ENCODE peak calls at places on chromosomes 6 and 20, in seven cellular contexts. X is adrenal gland, I is GM12891, B is lower leg skin, M is K562, R is tibial nerve, L is esophagus squamous epithelium. Z is an unnamed sample.

GRCh38 chr6:28693033-28693750 is 167.5 kb downstream of the GPX5 start:
- DNase-seq in X (no peak), B (no peak), R (no peak), I (no peak), L (no peak), M (no peak), Z (no peak)

GRCh38 chr6:28940859-28941680 is 17.3 kb upstream of the TRIM27 start:
- DNase-seq in X (peak), I (no peak), L (no peak), B (peak), R (peak), M (peak), Z (no peak)

GRCh38 chr6:119830494-119831295 is 481.1 kb upstream of the MAN1A1 start:
- DNase-seq in I (no peak), R (no peak), B (no peak), L (no peak), X (no peak), M (peak), Z (no peak)

GRCh38 chr20:33839591-33839990 is 28.4 kb downstream of the CHMP4B start:
- DNase-seq in B (no peak), M (peak), L (no peak), R (no peak), X (peak), I (no peak), Z (no peak)

GRCh38 chr20:21554985-21555384 is 41.1 kb upstream of the NKX2-2 start:
- DNase-seq in R (no peak), B (peak), X (no peak), L (no peak), I (no peak), M (no peak), Z (no peak)

GRCh38 chr6:111844376-111844775 is 28.9 kb downstream of the FYN start:
- DNase-seq in X (no peak), B (no peak), I (no peak), M (no peak), R (no peak), L (no peak), Z (no peak)

GRCh38 chr20:38181971-38182370 is 16.9 kb upstream of the TGM2 start:
- DNase-seq in R (no peak), X (no peak), B (no peak), M (no peak), L (no peak), I (no peak), Z (no peak)

GRCh38 chr20:23331951-23332350 is 18.6 kb upstream of the NXT1 start:
- DNase-seq in X (no peak), M (peak), L (no peak), I (no peak), B (no peak), R (no peak), Z (no peak)

GRCh38 chr20:1274485-1275313 is 8.6 kb downstream of the SNPH start:
- DNase-seq in X (no peak), R (no peak), L (no peak), I (no peak), B (no peak), M (peak), Z (no peak)

GRCh38 chr6:114342826-114343781 is at the start of gene HS3ST5:
- DNase-seq in R (no peak), L (no peak), X (no peak), B (no peak), I (no peak), M (peak), Z (peak)

GRCh38 chr6:53793318-53793975 is 1.4 kb upstream of the LRRC1 start:
- DNase-seq in R (no peak), B (no peak), I (no peak), X (peak), M (no peak), L (no peak), Z (peak)

GRCh38 chr20:59149678-59150504 is 13.7 kb upstream of the ZNF831 start:
- DNase-seq in L (no peak), X (no peak), R (no peak), M (no peak), I (peak), B (peak), Z (no peak)

GRCh38 chr20:2750343-2751251 is 49.8 kb downstream of the CPXM1 start:
- DNase-seq in B (peak), R (no peak), M (peak), X (peak), L (no peak), I (no peak), Z (no peak)

GRCh38 chr20:16241911-16242310 is 331.3 kb downstream of the KIF16B start:
- DNase-seq in I (no peak), L (no peak), B (no peak), X (no peak), R (no peak), M (no peak), Z (no peak)

GRCh38 chr6:96074006-96074405 is 58.2 kb downstream of the FUT9 start:
- DNase-seq in L (no peak), I (no peak), B (no peak), R (no peak), X (no peak), M (no peak), Z (no peak)

GRCh38 chr6:39243809-39244208 is 14.5 kb upstream of the KCNK5 start:
- DNase-seq in M (no peak), R (peak), B (peak), L (no peak), X (peak), I (no peak), Z (no peak)

GRCh38 chr6:43993881-43994523 is 133.2 kb downstream of the MRPL14 start:
- DNase-seq in B (no peak), L (no peak), I (no peak), R (no peak), M (no peak), X (no peak), Z (no peak)

GRCh38 chr6:44626608-44627007 is 239.1 kb downstream of the CDC5L start:
- DNase-seq in X (no peak), M (no peak), L (no peak), R (no peak), B (no peak), I (no peak), Z (no peak)

GRCh38 chr6:43442935-43443334 is 12.4 kb downstream of the DLK2 start:
- DNase-seq in I (no peak), B (no peak), X (no peak), L (no peak), M (no peak), R (no peak), Z (no peak)

GRCh38 chr6:165884813-165885765 is 222.0 kb upstream of the PDE10A start:
- DNase-seq in L (no peak), I (peak), B (peak), R (peak), M (peak), X (peak), Z (peak)

GRCh38 chr20:2829376-2829775 is 11.1 kb downstream of the PCED1A start:
- DNase-seq in L (no peak), X (no peak), M (no peak), R (no peak), B (peak), I (no peak), Z (no peak)

GRCh38 chr6:166145751-166146150 is 21.9 kb downstream of the TBXT start:
- DNase-seq in L (no peak), B (no peak), R (no peak), I (no peak), X (no peak), M (no peak), Z (no peak)

GRCh38 chr6:53603381-53604121 is 58.6 kb upstream of the GCLC start:
- DNase-seq in B (no peak), M (no peak), R (no peak), L (no peak), X (peak), I (no peak), Z (no peak)

GRCh38 chr6:106692112-106692822 is 62.9 kb downstream of the QRSL1 start:
- DNase-seq in I (no peak), L (no peak), R (no peak), X (peak), B (no peak), M (no peak), Z (peak)

GRCh38 chr6:44542401-44543116 is 155.1 kb downstream of the CDC5L start:
- DNase-seq in M (no peak), I (no peak), B (peak), R (no peak), L (no peak), X (peak), Z (no peak)

GRCh38 chr20:57198359-57199072 is 67.9 kb downstream of the BMP7 start:
- DNase-seq in X (no peak), B (no peak), M (no peak), I (no peak), R (no peak), L (no peak), Z (peak)

GRCh38 chr6:151075527-151075926 is 164.2 kb upstream of the AKAP12 start:
- DNase-seq in M (no peak), L (no peak), I (no peak), X (no peak), R (no peak), B (no peak), Z (no peak)

GRCh38 chr20:4483481-4483880 is 238.2 kb upstream of the PRND start:
- DNase-seq in M (no peak), L (no peak), R (no peak), B (no peak), I (no peak), X (no peak), Z (no peak)

GRCh38 chr6:45376310-45377040 is 1.3 kb downstream of the SUPT3H start:
- DNase-seq in B (no peak), R (no peak), X (no peak), M (peak), I (no peak), L (no peak), Z (no peak)

GRCh38 chr6:161031721-161032495 is 40.3 kb downstream of the MAP3K4 start:
- DNase-seq in B (no peak), X (no peak), I (no peak), R (no peak), M (no peak), L (no peak), Z (no peak)

GRCh38 chr6:67594366-67594765 is 1040.7 kb upstream of the ADGRB3 start:
- DNase-seq in X (no peak), B (no peak), R (no peak), M (no peak), L (no peak), I (no peak), Z (no peak)

GRCh38 chr20:48419173-48419572 is 408.6 kb downstream of the PREX1 start:
- DNase-seq in B (no peak), M (no peak), L (no peak), R (no peak), X (no peak), I (no peak), Z (no peak)

GRCh38 chr20:43565758-43566104 is 6.9 kb downstream of the SGK2 start:
- DNase-seq in M (no peak), I (no peak), B (no peak), R (no peak), L (no peak), X (no peak), Z (no peak)

GRCh38 chr6:42131531-42131930 is 10.9 kb downstream of the C6orf132 start:
- DNase-seq in I (no peak), M (peak), L (no peak), R (no peak), B (no peak), X (no peak), Z (peak)

GRCh38 chr6:110195639-110196038 is 15.4 kb downstream of the CDC40 start:
- DNase-seq in M (no peak), R (no peak), L (no peak), X (no peak), B (no peak), I (no peak), Z (no peak)

GRCh38 chr20:20393770-20394169 is 25.9 kb downstream of the INSM1 start:
- DNase-seq in B (no peak), M (no peak), I (no peak), L (no peak), R (no peak), X (no peak), Z (no peak)

GRCh38 chr6:133241088-133241900 is at the start of gene EYA4:
- DNase-seq in B (no peak), I (no peak), X (peak), R (no peak), M (no peak), L (no peak), Z (no peak)

GRCh38 chr6:133242761-133243590 is 1.8 kb downstream of the EYA4 start:
- DNase-seq in R (no peak), L (no peak), X (no peak), B (no peak), I (no peak), M (no peak), Z (no peak)

GRCh38 chr6:133243723-133244122 is 2.6 kb downstream of the EYA4 start:
- DNase-seq in X (no peak), R (no peak), L (no peak), B (no peak), I (no peak), M (no peak), Z (no peak)

GRCh38 chr6:133241901-133242760 is 974 bp downstream of the EYA4 start:
- DNase-seq in L (no peak), X (no peak), M (no peak), B (no peak), R (no peak), I (no peak), Z (no peak)

DNA sequence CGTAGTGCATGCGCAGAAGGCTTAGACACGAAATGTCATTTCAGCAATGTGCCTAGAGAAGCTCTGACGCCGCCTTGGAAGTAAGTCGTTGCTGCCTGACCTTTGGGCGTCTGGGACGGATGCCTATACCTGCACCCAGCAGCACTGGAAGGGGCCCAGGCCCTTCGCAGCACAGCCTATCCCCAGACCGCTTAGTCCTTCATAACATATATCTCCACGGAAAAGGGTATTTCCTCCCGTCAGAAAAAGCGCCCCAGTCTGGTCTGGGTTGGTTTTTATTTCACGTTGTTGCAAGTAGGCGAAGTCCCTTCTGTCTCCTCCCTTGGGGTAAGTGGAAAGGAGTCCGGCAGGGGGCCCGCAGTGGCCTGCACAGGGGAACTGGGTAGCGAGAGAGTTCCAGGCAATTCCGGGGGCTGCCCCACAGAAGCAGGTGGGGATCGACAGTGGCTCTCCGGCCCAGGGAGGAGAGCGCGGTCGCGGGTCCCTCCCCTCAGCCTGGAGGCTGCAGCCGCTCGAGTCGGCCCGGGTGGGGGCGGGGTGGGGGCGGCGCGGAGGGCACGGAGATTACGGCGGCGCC is 558 bp upstream of the EYA4 start:
- DNase-seq in R (no peak), B (no peak), M (no peak), L (no peak), I (no peak), X (peak), Z (no peak)
- TF ChIP-seq POLR2A in R (no peak), B (no peak), M (no peak), L (no peak), I (no peak), X (no peak), Z (no peak)

GRCh38 chr6:116190550-116190949 is 63.3 kb downstream of the TSPYL4 start:
- DNase-seq in L (no peak), B (no peak), R (no peak), I (no peak), M (no peak), X (no peak), Z (no peak)
- TF ChIP-seq POLR2A in L (no peak), B (no peak), R (no peak), I (no peak), M (no peak), X (no peak), Z (no peak)

GRCh38 chr6:125750692-125751333 is 1.4 kb downstream of the HEY2 start:
- DNase-seq in M (no peak), X (no peak), L (no peak), R (no peak), I (no peak), B (no peak), Z (no peak)

GRCh38 chr6:125749864-125750691 is 646 bp downstream of the HEY2 start:
- DNase-seq in L (no peak), R (no peak), M (peak), I (no peak), X (no peak), B (no peak), Z (no peak)

GRCh38 chr6:125748534-125749111 is 809 bp upstream of the HEY2 start:
- DNase-seq in M (peak), I (no peak), B (no peak), R (no peak), X (no peak), L (no peak), Z (no peak)

GRCh38 chr6:125747589-125748533 is 1.6 kb upstream of the HEY2 start:
- DNase-seq in R (no peak), M (peak), B (peak), L (no peak), I (no peak), X (peak), Z (no peak)

DNA sequence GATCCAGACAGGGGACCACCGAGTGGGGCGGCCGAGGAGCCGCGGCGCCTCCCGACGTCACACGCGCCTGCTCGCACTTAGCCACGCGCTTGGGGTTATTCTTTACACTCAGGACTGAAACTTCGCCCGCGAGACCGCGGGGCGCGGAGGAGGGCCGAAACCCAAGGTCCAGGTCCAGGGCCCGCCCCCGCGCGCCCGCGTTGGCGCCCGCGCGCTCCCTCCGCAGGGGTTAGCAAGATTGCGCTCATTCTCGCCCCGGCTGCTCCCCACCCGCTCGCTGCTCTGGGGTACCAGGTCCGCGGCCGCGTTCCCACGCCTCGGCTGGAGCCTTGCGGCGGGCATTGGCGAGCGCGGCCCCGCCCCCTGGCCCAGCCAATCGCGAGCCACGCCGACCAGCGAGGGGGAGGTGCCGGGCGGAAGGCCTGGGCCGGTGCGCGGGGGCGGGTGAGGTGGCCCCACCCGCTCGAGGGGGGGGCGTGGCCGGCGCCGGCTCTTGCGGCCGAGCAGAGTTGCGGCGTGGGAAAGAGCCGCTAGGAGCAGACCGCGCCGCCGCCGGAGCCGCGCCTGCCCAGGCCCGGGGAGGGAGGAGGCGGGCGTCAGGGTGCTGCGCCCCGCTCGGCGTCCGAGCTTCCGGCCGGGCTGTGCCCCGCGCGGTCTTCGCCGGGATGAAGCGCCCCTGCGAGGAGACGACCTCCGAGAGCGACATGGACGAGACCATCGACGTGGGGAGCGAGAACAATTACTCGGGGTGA is at the start of gene HEY2:
- DNase-seq in L (peak), X (peak), M (peak), B (peak), I (peak), R (peak), Z (peak)
- TF ChIP-seq POLR2A in L (no peak), X (peak), M (no peak), B (no peak), I (no peak), R (peak), Z (no peak)

GRCh38 chr20:50333856-50334255 is 143.2 kb downstream of the CEBPB start:
- DNase-seq in B (peak), X (peak), L (no peak), I (no peak), R (no peak), M (no peak), Z (peak)

GRCh38 chr20:50335866-50336265 is 145.2 kb downstream of the CEBPB start:
- DNase-seq in B (peak), I (no peak), X (no peak), M (no peak), R (no peak), L (no peak), Z (no peak)

GRCh38 chr20:50336631-50337030 is 146.0 kb downstream of the CEBPB start:
- DNase-seq in I (no peak), R (no peak), B (no peak), L (no peak), M (no peak), X (no peak), Z (no peak)

GRCh38 chr20:50333131-50333530 is 142.5 kb downstream of the CEBPB start:
- DNase-seq in B (peak), X (peak), L (no peak), M (no peak), R (no peak), I (no peak), Z (no peak)

DNA sequence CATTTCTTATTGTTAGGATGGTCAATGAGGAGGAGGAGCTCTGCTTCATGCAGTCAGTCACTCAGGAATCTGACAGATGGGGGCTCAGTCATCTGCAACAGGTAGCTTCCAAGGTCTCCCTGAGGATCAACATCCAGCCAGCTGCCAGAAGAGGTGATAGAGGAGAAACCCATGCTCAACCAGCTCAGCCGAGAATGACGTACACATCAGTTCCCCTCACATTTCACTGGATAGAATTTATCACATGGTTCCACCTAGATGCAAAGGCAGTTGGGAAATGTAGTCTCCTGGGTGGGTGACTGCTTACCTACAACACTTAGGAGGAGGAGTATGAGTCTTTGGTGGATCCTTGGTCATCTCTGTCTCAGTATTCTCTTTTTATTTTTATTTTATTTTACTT is 144.5 kb downstream of the CEBPB start:
- DNase-seq in L (no peak), M (peak), R (no peak), X (peak), I (no peak), B (peak), Z (peak)
- TF ChIP-seq POLR2A in L (no peak), M (no peak), R (no peak), X (peak), I (no peak), B (no peak), Z (no peak)

Z was measured in H54.